ENCODE peak calls at places on chromosomes 6 and 20, in ten cellular contexts. W is uterus, T is ovary, L is right lobe of liver, X is IMR-90, Z is heart left ventricle, C is HCT116, O is transverse colon, N is sigmoid colon, P is A549. E is an unnamed sample. For H3K4me1, the result is how much of the 10 kb centered on the place peaks cover.

GRCh38 chr6:74879970-74880369 is 325.9 kb downstream of the COL12A1 start:
- DNase-seq in W (no peak), T (no peak), L (no peak), X (peak), Z (no peak), C (no peak), O (no peak), N (no peak), P (no peak), E (no peak)

GRCh38 chr20:25291432-25292133 is 43.7 kb downstream of the PYGB start:
- DNase-seq in W (no peak), T (no peak), L (no peak), X (no peak), Z (no peak), C (no peak), O (no peak), N (no peak), P (no peak), E (peak)

GRCh38 chr6:116876635-116877611 is at the start of gene RFX6:
- DNase-seq in W (no peak), T (no peak), L (peak), X (no peak), Z (no peak), C (no peak), O (peak), N (no peak), P (no peak), E (no peak)

GRCh38 chr6:21354805-21355238 is 238.7 kb upstream of the SOX4 start:
- DNase-seq in W (no peak), T (no peak), L (no peak), X (no peak), Z (no peak), C (no peak), O (peak), N (no peak), P (no peak), E (no peak)

GRCh38 chr6:12798326-12798725 is 81.8 kb downstream of the PHACTR1 start:
- DNase-seq in W (no peak), T (no peak), L (no peak), X (no peak), Z (no peak), C (no peak), O (no peak), N (no peak), P (no peak), E (no peak)

GRCh38 chr6:27374824-27375612 is 13.5 kb upstream of the ZNF391 start:
- DNase-seq in W (peak), T (peak), L (peak), X (peak), Z (peak), C (peak), O (peak), N (peak), P (no peak), E (peak)

GRCh38 chr6:136927313-136927712 is 5.2 kb downstream of the SLC35D3 start:
- DNase-seq in W (no peak), T (no peak), L (no peak), X (peak), Z (no peak), C (peak), O (no peak), N (no peak), P (peak), E (no peak)

GRCh38 chr6:138795809-138796469 is at the start of gene ECT2L:
- DNase-seq in W (peak), T (peak), L (peak), X (no peak), Z (peak), C (no peak), O (peak), N (peak), P (no peak), E (peak)

GRCh38 chr6:130933712-130934200 is 106.5 kb downstream of the SMLR1 start:
- DNase-seq in W (no peak), T (no peak), L (no peak), X (peak), Z (no peak), C (no peak), O (no peak), N (no peak), P (peak), E (no peak)

GRCh38 chr6:157695301-157696030 is 127.6 kb upstream of the SNX9 start:
- DNase-seq in W (no peak), T (no peak), L (no peak), X (no peak), Z (no peak), C (no peak), O (no peak), N (no peak), P (no peak), E (no peak)

GRCh38 chr6:135270676-135271536 is 89.8 kb downstream of the MYB start:
- DNase-seq in W (no peak), T (no peak), L (peak), X (no peak), Z (no peak), C (no peak), O (peak), N (no peak), P (no peak), E (no peak)

GRCh38 chr6:19311786-19312185 is 525.4 kb upstream of the ID4 start:
- DNase-seq in W (no peak), T (no peak), L (no peak), X (no peak), Z (no peak), C (no peak), O (no peak), N (no peak), P (no peak), E (no peak)

GRCh38 chr6:47180633-47181032 is 129.1 kb downstream of the TNFRSF21 start:
- DNase-seq in W (no peak), T (no peak), L (no peak), X (peak), Z (no peak), C (peak), O (no peak), N (no peak), P (peak), E (no peak)

GRCh38 chr6:21885101-21885500 is 291.6 kb downstream of the SOX4 start:
- DNase-seq in W (no peak), T (no peak), L (no peak), X (no peak), Z (no peak), C (no peak), O (no peak), N (no peak), P (no peak), E (no peak)

GRCh38 chr6:88871498-88871897 is 91.9 kb downstream of the RNGTT start:
- DNase-seq in W (no peak), T (no peak), L (no peak), X (no peak), Z (no peak), C (no peak), O (no peak), N (no peak), P (no peak), E (no peak)

GRCh38 chr6:130018830-130019795 is 732 bp downstream of the L3MBTL3 start:
- DNase-seq in W (peak), T (peak), L (peak), X (peak), Z (peak), C (no peak), O (peak), N (peak), P (peak), E (peak)

GRCh38 chr20:46636981-46637860 is 14.0 kb downstream of the SLC13A3 start:
- DNase-seq in W (no peak), T (no peak), L (no peak), X (no peak), Z (no peak), C (no peak), O (no peak), N (no peak), P (no peak), E (no peak)

GRCh38 chr20:18740726-18741125 is 72.9 kb upstream of the SCP2D1 start:
- DNase-seq in W (no peak), T (no peak), L (no peak), X (no peak), Z (no peak), C (no peak), O (no peak), N (no peak), P (no peak), E (no peak)

GRCh38 chr20:32752458-32753250 is 9.4 kb upstream of the COMMD7 start:
- DNase-seq in W (no peak), T (no peak), L (no peak), X (peak), Z (no peak), C (no peak), O (no peak), N (no peak), P (no peak), E (no peak)

GRCh38 chr6:130885392-130886192 is 58.4 kb downstream of the SMLR1 start:
- DNase-seq in W (peak), T (peak), L (no peak), X (peak), Z (peak), C (peak), O (peak), N (peak), P (peak), E (peak)

GRCh38 chr6:90354961-90355360 is 58.3 kb upstream of the BACH2 start:
- DNase-seq in W (no peak), T (no peak), L (no peak), X (no peak), Z (no peak), C (no peak), O (no peak), N (no peak), P (no peak), E (no peak)

GRCh38 chr20:25282796-25283195 is 34.9 kb downstream of the PYGB start:
- DNase-seq in W (peak), T (peak), L (peak), X (no peak), Z (peak), C (no peak), O (peak), N (peak), P (no peak), E (peak)

GRCh38 chr6:46011241-46012085 is 4.2 kb downstream of the CLIC5 start:
- DNase-seq in W (no peak), T (no peak), L (no peak), X (no peak), Z (no peak), C (no peak), O (peak), N (no peak), P (no peak), E (no peak)

GRCh38 chr6:73129653-73130443 is 95.4 kb downstream of the KHDC1L start:
- DNase-seq in W (peak), T (peak), L (peak), X (peak), Z (peak), C (peak), O (peak), N (peak), P (peak), E (peak)

GRCh38 chr6:46191961-46192360 is 21.2 kb upstream of the ENPP5 start:
- DNase-seq in W (no peak), T (no peak), L (no peak), X (peak), Z (no peak), C (no peak), O (no peak), N (no peak), P (no peak), E (no peak)

GRCh38 chr20:51425347-51426106 is 117.0 kb downstream of the NFATC2 start:
- DNase-seq in W (no peak), T (no peak), L (no peak), X (no peak), Z (no peak), C (no peak), O (peak), N (no peak), P (no peak), E (no peak)

GRCh38 chr6:99426454-99426762 is 1.3 kb upstream of the PNISR start:
- DNase-seq in W (no peak), T (no peak), L (no peak), X (no peak), Z (no peak), C (no peak), O (no peak), N (no peak), P (no peak), E (no peak)

GRCh38 chr20:19737025-19737424 is 21.0 kb upstream of the RIN2 start:
- DNase-seq in W (no peak), T (peak), L (no peak), X (peak), Z (no peak), C (no peak), O (peak), N (no peak), P (peak), E (peak)

GRCh38 chr6:113556775-113557174 is 300.4 kb upstream of the MARCKS start:
- DNase-seq in W (no peak), T (no peak), L (no peak), X (no peak), Z (no peak), C (no peak), O (no peak), N (no peak), P (no peak), E (no peak)

GRCh38 chr6:119171864-119172588 is 93.6 kb upstream of the FAM184A start:
- DNase-seq in W (no peak), T (no peak), L (no peak), X (no peak), Z (no peak), C (no peak), O (no peak), N (no peak), P (no peak), E (no peak)

GRCh38 chr6:5522147-5522546 is 260.8 kb downstream of the FARS2 start:
- DNase-seq in W (no peak), T (no peak), L (no peak), X (no peak), Z (no peak), C (no peak), O (no peak), N (no peak), P (no peak), E (no peak)

GRCh38 chr6:24929255-24929654 is 6.5 kb downstream of the RIPOR2 start:
- DNase-seq in W (no peak), T (no peak), L (no peak), X (no peak), Z (no peak), C (no peak), O (no peak), N (no peak), P (no peak), E (no peak)
- H3K4me1 ChIP-seq in W (under half), T (under half), L (under half), X (under half), Z (under half), C (under half), O (under half), N (under half), P (under half), E (under half)

DNA sequence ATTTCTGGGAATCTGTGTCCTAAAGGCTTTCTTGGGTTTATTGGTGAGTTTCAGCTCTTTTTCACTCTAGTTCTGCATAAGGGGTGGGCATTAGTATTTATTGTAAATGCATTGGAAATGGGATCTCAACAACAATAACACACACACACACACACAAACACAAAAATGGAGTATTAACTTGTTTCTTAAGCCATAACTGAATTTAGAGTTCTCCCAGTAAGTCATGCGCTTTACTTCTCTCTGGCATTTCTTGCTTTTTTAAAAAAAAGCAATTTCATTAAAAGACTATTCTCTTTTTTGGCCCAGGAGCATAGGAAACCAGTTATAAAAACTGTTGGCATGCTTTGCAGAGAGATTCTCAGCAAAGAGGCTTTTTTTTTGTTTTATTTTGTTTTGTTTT is 128.7 kb downstream of the BCAS1 start:
- DNase-seq in W (no peak), T (no peak), L (no peak), X (no peak), Z (no peak), C (no peak), O (no peak), N (no peak), P (no peak), E (no peak)
- TF ChIP-seq CTCF in W (no peak), T (no peak), L (no peak), X (no peak), Z (no peak), C (no peak), O (no peak), N (no peak), P (no peak), E (no peak)

GRCh38 chr6:41723178-41723935 is 12.1 kb downstream of the TFEB start:
- DNase-seq in W (peak), T (no peak), L (peak), X (peak), Z (peak), C (no peak), O (peak), N (peak), P (peak), E (peak)
- TF ChIP-seq POLR2A in W (no peak), T (no peak), L (no peak), X (no peak), Z (peak), C (no peak), O (peak), N (no peak), P (peak), E (no peak)

DNA sequence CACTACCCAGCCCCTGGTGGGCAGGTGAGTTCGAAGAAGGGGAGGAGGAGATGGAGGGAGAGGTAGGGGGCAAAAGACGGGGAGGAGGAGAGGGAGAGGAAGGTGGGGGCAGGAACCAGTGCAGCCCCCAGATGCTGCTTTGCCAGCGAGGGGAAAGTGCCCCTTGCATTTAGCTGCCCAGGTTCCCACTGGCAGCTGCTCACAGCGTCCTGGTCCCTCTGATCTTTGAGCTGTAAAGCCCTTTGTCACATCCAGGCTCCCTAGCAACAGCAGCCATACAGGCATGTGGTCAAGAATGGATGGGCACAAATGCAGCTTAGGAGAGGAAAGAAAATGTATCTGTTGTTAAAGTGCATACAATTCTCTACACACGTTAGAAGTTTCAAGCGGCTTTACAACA is 160.9 kb downstream of the CD83 start:
- DNase-seq in W (no peak), T (no peak), L (no peak), X (no peak), Z (no peak), C (no peak), O (no peak), N (no peak), P (no peak), E (no peak)
- H3K4me1 ChIP-seq in W (under half), T (under half), L (under half), X (under half), Z (under half), C (under half), O (under half), N (under half), P (under half), E (under half)